ENCODE peak calls at places on chromosomes 1 and 21, in six cellular contexts. K is body of pancreas, N is pancreas, B is fibroblast of the aortic adventitia, F is thoracic aorta, C is endothelial cell of umbilical vein. Z is an unnamed sample.

GRCh38 chr21:34973685-34974084 is 75.4 kb downstream of the RUNX1 start:
- DNase-seq in K (no peak), N (no peak), B (no peak), F (no peak), C (no peak), Z (no peak)

GRCh38 chr1:54475357-54476230 is 69.4 kb upstream of the SSBP3 start:
- DNase-seq in K (no peak), N (no peak), B (no peak), F (no peak), C (no peak), Z (no peak)

GRCh38 chr1:97551113-97551512 is 369.7 kb downstream of the DPYD start:
- DNase-seq in K (no peak), N (no peak), B (no peak), F (no peak), C (no peak), Z (no peak)

GRCh38 chr1:203481186-203481585 is 5.6 kb downstream of the PRELP start:
- DNase-seq in K (no peak), N (no peak), B (no peak), F (no peak), C (no peak), Z (no peak)

GRCh38 chr1:172698224-172698623 is 39.3 kb downstream of the FASLG start:
- DNase-seq in K (no peak), N (no peak), B (no peak), F (no peak), C (no peak), Z (no peak)

GRCh38 chr1:40161125-40161887 is at the start of gene RLF:
- DNase-seq in K (peak; percentile 96), N (peak; percentile 93), B (peak; percentile 91), F (peak; percentile 82), C (peak; percentile 95), Z (peak; percentile 99)

GRCh38 chr1:221724931-221725605 is 16.8 kb downstream of the DUSP10 start:
- DNase-seq in K (no peak), N (no peak), B (peak; percentile 72), F (no peak), C (no peak), Z (no peak)

GRCh38 chr1:162003061-162003824 is 20.4 kb downstream of the OLFML2B start:
- DNase-seq in K (peak; percentile 46), N (no peak), B (peak; percentile 93), F (no peak), C (no peak), Z (peak; percentile 65)

GRCh38 chr1:186577201-186577600 is 103.0 kb downstream of the PTGS2 start:
- DNase-seq in K (no peak), N (no peak), B (no peak), F (no peak), C (no peak), Z (no peak)

GRCh38 chr1:245609354-245609753 is 454.6 kb downstream of the KIF26B start:
- DNase-seq in K (no peak), N (no peak), B (no peak), F (no peak), C (no peak), Z (no peak)

GRCh38 chr1:181174860-181175259 is 86.4 kb downstream of the IER5 start:
- DNase-seq in K (no peak), N (no peak), B (no peak), F (no peak), C (no peak), Z (no peak)

GRCh38 chr1:170077926-170078325 is 3.4 kb upstream of the KIFAP3 start:
- DNase-seq in K (no peak), N (no peak), B (no peak), F (no peak), C (no peak), Z (no peak)

GRCh38 chr1:217311766-217312165 is 319.1 kb downstream of the GPATCH2 start:
- DNase-seq in K (no peak), N (no peak), B (peak; percentile 19), F (no peak), C (no peak), Z (no peak)

GRCh38 chr1:197144570-197145325 is 1.7 kb downstream of the ASPM start:
- DNase-seq in K (no peak), N (no peak), B (peak; percentile 41), F (no peak), C (peak; percentile 63), Z (no peak)

GRCh38 chr1:95974586-95974985 is 740.6 kb downstream of the RWDD3 start:
- DNase-seq in K (no peak), N (no peak), B (no peak), F (no peak), C (no peak), Z (no peak)

GRCh38 chr21:28160378-28160777 is 832.3 kb downstream of the LTN1 start:
- DNase-seq in K (no peak), N (no peak), B (peak; percentile 68), F (no peak), C (no peak), Z (peak; percentile 28)

GRCh38 chr1:163315773-163316374 is 5.9 kb upstream of the NUF2 start:
- DNase-seq in K (peak; percentile 22), N (no peak), B (peak; percentile 82), F (no peak), C (peak; percentile 63), Z (no peak)

GRCh38 chr1:80036690-80037432 is 1030.3 kb upstream of the ADGRL4 start:
- DNase-seq in K (no peak), N (no peak), B (peak; percentile 18), F (no peak), C (no peak), Z (no peak)

GRCh38 chr1:44367932-44368331 is 12.9 kb upstream of the ERI3 start:
- DNase-seq in K (no peak), N (no peak), B (no peak), F (no peak), C (no peak), Z (no peak)

GRCh38 chr1:191993549-191993948 is 164.7 kb upstream of the RGS18 start:
- DNase-seq in K (no peak), N (no peak), B (peak; percentile 52), F (no peak), C (peak; percentile 58), Z (no peak)
- TF ChIP-seq CTCF in K (no peak), N (no peak), B (peak; percentile 44), F (no peak), C (no peak), Z (no peak)

GRCh38 chr1:208485512-208485911 is 241.3 kb upstream of the PLXNA2 start:
- DNase-seq in K (no peak), N (no peak), B (no peak), F (no peak), C (no peak), Z (no peak)
- H3K4me3 ChIP-seq in K (no peak overlapping the region), N (no peak overlapping the region), B (no peak overlapping the region), F (no peak overlapping the region), C (no peak overlapping the region), Z (no peak overlapping the region)

GRCh38 chr1:14804626-14805025 is 206.1 kb downstream of the KAZN start:
- DNase-seq in K (no peak), N (no peak), B (no peak), F (no peak), C (no peak), Z (no peak)
- TF ChIP-seq CTCF in K (peak; percentile 28), N (no peak), B (no peak), F (no peak), C (no peak), Z (no peak)

GRCh38 chr1:228650141-228650540 is 85.1 kb upstream of the RHOU start:
- DNase-seq in K (no peak), N (no peak), B (no peak), F (no peak), C (no peak), Z (no peak)

GRCh38 chr1:228647523-228648444 is 87.5 kb upstream of the RHOU start:
- DNase-seq in K (peak; percentile 54), N (peak; percentile 49), B (peak; percentile 34), F (no peak), C (no peak), Z (peak; percentile 90)

GRCh38 chr1:228646717-228647522 is 88.4 kb upstream of the RHOU start:
- DNase-seq in K (no peak), N (no peak), B (peak; percentile 47), F (no peak), C (peak; percentile 5), Z (no peak)

GRCh38 chr1:228650946-228651345 is 84.3 kb upstream of the RHOU start:
- DNase-seq in K (no peak), N (no peak), B (no peak), F (no peak), C (no peak), Z (no peak)

GRCh38 chr1:228648647-228649383 is 86.5 kb upstream of the RHOU start:
- DNase-seq in K (no peak), N (no peak), B (no peak), F (no peak), C (no peak), Z (no peak)
- H3K4me3 ChIP-seq in K (no peak overlapping the region), N (no peak overlapping the region), B (no peak overlapping the region), F (peak overlapping the region; percentile 76), C (no peak overlapping the region), Z (no peak overlapping the region)

GRCh38 chr1:6359568-6360496 is 33.7 kb downstream of the ACOT7 start:
- DNase-seq in K (peak; percentile 88), N (peak; percentile 85), B (peak; percentile 88), F (no peak), C (peak; percentile 88), Z (no peak)
- TF ChIP-seq CTCF in K (no peak), N (no peak), B (no peak), F (no peak), C (no peak), Z (no peak)

DNA sequence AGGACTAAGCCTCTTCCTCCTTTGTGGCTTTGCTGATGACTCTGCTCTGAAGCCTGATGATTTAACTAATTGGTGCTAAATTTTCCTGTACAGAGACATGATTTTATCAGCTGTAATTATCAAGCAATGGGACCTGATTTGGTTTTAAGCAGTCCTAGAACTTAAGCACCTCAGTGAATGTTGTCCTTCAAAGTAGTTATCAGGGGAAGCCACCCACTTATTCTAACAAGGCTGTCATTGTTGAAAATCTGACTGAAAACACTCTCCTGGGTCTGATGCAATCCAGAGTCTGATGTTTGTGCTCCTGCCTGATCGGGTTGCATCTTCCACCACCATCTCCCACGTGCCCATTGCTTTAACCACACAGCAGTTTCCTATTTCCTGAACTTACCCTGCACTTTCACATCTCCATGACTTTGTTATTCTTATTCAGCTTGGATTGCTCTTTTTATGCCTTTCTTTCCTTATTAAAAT is 54.8 kb downstream of the S1PR1 start:
- DNase-seq in K (peak; percentile 55), N (peak; percentile 21), B (peak; percentile 64), F (no peak), C (peak; percentile 93), Z (peak; percentile 38)
- H3K4me3 ChIP-seq in K (no peak overlapping the region), N (no peak overlapping the region), B (no peak overlapping the region), F (no peak overlapping the region), C (no peak overlapping the region), Z (no peak overlapping the region)

GRCh38 chr1:156123356-156124196 is 9.1 kb downstream of the LMNA start:
- DNase-seq in K (peak; percentile 96), N (peak; percentile 91), B (peak; percentile 98), F (peak; percentile 91), C (peak; percentile 99), Z (peak; percentile 98)

GRCh38 chr1:156126701-156127534 is 12.4 kb downstream of the LMNA start:
- DNase-seq in K (peak; percentile 66), N (no peak), B (peak; percentile 90), F (no peak), C (peak; percentile 29), Z (no peak)

GRCh38 chr1:156128749-156129682 is 14.5 kb downstream of the LMNA start:
- DNase-seq in K (peak; percentile 38), N (no peak), B (peak; percentile 95), F (no peak), C (peak; percentile 47), Z (no peak)

GRCh38 chr1:156124557-156125483 is 10.3 kb downstream of the LMNA start:
- DNase-seq in K (peak; percentile 43), N (no peak), B (peak; percentile 58), F (no peak), C (no peak), Z (peak; percentile 89)

GRCh38 chr1:156126043-156126700 is 11.7 kb downstream of the LMNA start:
- DNase-seq in K (peak; percentile 86), N (peak; percentile 68), B (peak; percentile 97), F (peak; percentile 90), C (peak; percentile 96), Z (peak; percentile 89)
- TF ChIP-seq CTCF in K (no peak), N (no peak), B (peak; percentile 65), F (peak; percentile 40), C (peak; percentile 35), Z (no peak)